ENCODE peak calls at places on chromosome 17, in five cellular contexts. One of them, this sample, is unnamed.

GRCh38 chr17:47952181-47953021 is 5.3 kb downstream of the PRR15L start:
- DNase-seq in osteocyte: no peak
- DNase-seq in heart left ventricle: no peak
- DNase-seq in cardiac muscle cell: no peak
- DNase-seq in mesothelial cell of epicardium: no peak
- DNase-seq in this sample: no peak

GRCh38 chr17:72171703-72172670 is 51.2 kb downstream of the SOX9 start:
- DNase-seq in cardiac muscle cell: no peak
- DNase-seq in mesothelial cell of epicardium: no peak
- DNase-seq in heart left ventricle: no peak
- DNase-seq in osteocyte: no peak
- DNase-seq in this sample: no peak

GRCh38 chr17:79658811-79659207 is 48.0 kb upstream of the RBFOX3 start:
- DNase-seq in cardiac muscle cell: peak
- DNase-seq in mesothelial cell of epicardium: peak
- DNase-seq in osteocyte: peak
- DNase-seq in heart left ventricle: no peak
- DNase-seq in this sample: peak

GRCh38 chr17:2892305-2892971 is 96.2 kb downstream of the RAP1GAP2 start:
- DNase-seq in cardiac muscle cell: peak
- DNase-seq in heart left ventricle: no peak
- DNase-seq in mesothelial cell of epicardium: no peak
- DNase-seq in osteocyte: no peak
- DNase-seq in this sample: no peak

GRCh38 chr17:45397796-45398195 is 34.9 kb downstream of the ARHGAP27 start:
- DNase-seq in cardiac muscle cell: no peak
- DNase-seq in mesothelial cell of epicardium: no peak
- DNase-seq in heart left ventricle: no peak
- DNase-seq in osteocyte: no peak
- DNase-seq in this sample: no peak

GRCh38 chr17:17024778-17025300 is 17.4 kb upstream of the MPRIP start:
- DNase-seq in osteocyte: no peak
- DNase-seq in cardiac muscle cell: peak
- DNase-seq in mesothelial cell of epicardium: no peak
- DNase-seq in heart left ventricle: no peak
- DNase-seq in this sample: no peak

GRCh38 chr17:16019347-16019746 is 19.7 kb downstream of the TTC19 start:
- DNase-seq in osteocyte: no peak
- DNase-seq in mesothelial cell of epicardium: no peak
- DNase-seq in cardiac muscle cell: no peak
- DNase-seq in heart left ventricle: no peak
- DNase-seq in this sample: no peak

GRCh38 chr17:61403846-61404701 is 4.4 kb downstream of the TBX2 start:
- DNase-seq in osteocyte: no peak
- DNase-seq in mesothelial cell of epicardium: no peak
- DNase-seq in cardiac muscle cell: no peak
- DNase-seq in heart left ventricle: peak
- DNase-seq in this sample: no peak

GRCh38 chr17:13346996-13347762 is 254.6 kb downstream of the HS3ST3A1 start:
- DNase-seq in osteocyte: no peak
- DNase-seq in heart left ventricle: no peak
- DNase-seq in mesothelial cell of epicardium: no peak
- DNase-seq in cardiac muscle cell: peak
- DNase-seq in this sample: no peak

GRCh38 chr17:42554250-42555121 is 1.8 kb downstream of the HSD17B1 start:
- DNase-seq in cardiac muscle cell: peak
- DNase-seq in heart left ventricle: peak
- DNase-seq in osteocyte: peak
- DNase-seq in mesothelial cell of epicardium: peak
- DNase-seq in this sample: peak
- TF ChIP-seq CTCF in cardiac muscle cell: no peak
- TF ChIP-seq CTCF in heart left ventricle: no peak
- TF ChIP-seq CTCF in osteocyte: no peak
- TF ChIP-seq CTCF in mesothelial cell of epicardium: no peak
- TF ChIP-seq CTCF in this sample: no peak

GRCh38 chr17:7484964-7485377 is 805 bp downstream of the POLR2A start:
- DNase-seq in cardiac muscle cell: no peak
- DNase-seq in mesothelial cell of epicardium: no peak
- DNase-seq in osteocyte: no peak
- DNase-seq in heart left ventricle: no peak
- DNase-seq in this sample: no peak
- TF ChIP-seq CTCF in cardiac muscle cell: peak
- TF ChIP-seq CTCF in mesothelial cell of epicardium: no peak
- TF ChIP-seq CTCF in osteocyte: no peak
- TF ChIP-seq CTCF in heart left ventricle: no peak
- TF ChIP-seq CTCF in this sample: no peak

DNA sequence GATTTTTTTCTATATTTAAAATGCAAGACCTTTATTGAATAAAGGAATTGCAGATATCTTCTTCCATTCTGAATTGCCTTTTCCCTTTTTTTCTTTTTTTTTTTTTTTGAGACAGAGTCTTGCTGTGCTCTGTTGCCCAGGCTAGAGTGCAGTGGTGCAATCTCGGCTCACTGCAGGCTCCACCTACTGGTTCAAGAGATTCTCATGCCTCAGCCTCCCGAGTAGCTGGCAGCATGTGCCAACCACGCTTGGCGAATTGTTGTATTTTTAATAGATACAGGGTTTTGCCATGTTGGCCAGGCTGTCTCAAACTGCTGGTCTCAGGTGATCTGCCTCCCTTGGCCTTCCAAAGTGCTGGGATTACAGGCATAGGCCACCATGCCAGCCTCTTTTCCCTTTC is 151.5 kb downstream of the CEP112 start:
- DNase-seq in cardiac muscle cell: no peak
- DNase-seq in mesothelial cell of epicardium: no peak
- DNase-seq in heart left ventricle: no peak
- DNase-seq in osteocyte: no peak
- DNase-seq in this sample: no peak
- TF ChIP-seq CTCF in cardiac muscle cell: peak
- TF ChIP-seq CTCF in mesothelial cell of epicardium: no peak
- TF ChIP-seq CTCF in heart left ventricle: no peak
- TF ChIP-seq CTCF in osteocyte: peak
- TF ChIP-seq CTCF in this sample: peak

DNA sequence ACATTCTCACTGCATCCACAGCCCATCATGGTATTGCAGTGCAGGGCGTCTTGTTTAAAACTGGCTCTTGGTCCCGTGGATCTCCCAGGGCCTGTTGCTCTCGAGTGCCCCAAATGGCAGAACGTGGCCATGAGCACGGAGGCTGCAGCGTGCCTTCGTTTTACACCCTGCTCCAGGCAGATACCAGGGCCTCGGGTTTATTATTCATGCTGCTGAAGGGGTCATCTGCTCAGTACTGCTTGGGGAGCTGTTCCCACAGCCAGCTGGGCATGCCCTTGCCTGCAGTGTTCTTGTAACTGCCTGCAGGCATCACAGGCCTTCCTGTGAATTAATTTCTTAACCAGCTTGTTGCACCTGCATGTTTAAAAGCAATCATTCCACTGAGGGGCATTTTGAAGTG is 129.7 kb upstream of the CHMP6 start:
- DNase-seq in cardiac muscle cell: peak
- DNase-seq in osteocyte: no peak
- DNase-seq in heart left ventricle: no peak
- DNase-seq in mesothelial cell of epicardium: no peak
- DNase-seq in this sample: peak
- TF ChIP-seq CTCF in cardiac muscle cell: peak
- TF ChIP-seq CTCF in osteocyte: peak
- TF ChIP-seq CTCF in heart left ventricle: peak
- TF ChIP-seq CTCF in mesothelial cell of epicardium: no peak
- TF ChIP-seq CTCF in this sample: peak

GRCh38 chr17:41580244-41580575 is 6.5 kb downstream of the KRT14 start:
- DNase-seq in cardiac muscle cell: no peak
- DNase-seq in heart left ventricle: no peak
- DNase-seq in osteocyte: no peak
- DNase-seq in mesothelial cell of epicardium: no peak
- DNase-seq in this sample: no peak

GRCh38 chr17:41581366-41582060 is 5.2 kb downstream of the KRT14 start:
- DNase-seq in osteocyte: no peak
- DNase-seq in heart left ventricle: no peak
- DNase-seq in mesothelial cell of epicardium: no peak
- DNase-seq in cardiac muscle cell: no peak
- DNase-seq in this sample: no peak

GRCh38 chr17:41580651-41581365 is 5.9 kb downstream of the KRT14 start:
- DNase-seq in osteocyte: no peak
- DNase-seq in cardiac muscle cell: no peak
- DNase-seq in heart left ventricle: no peak
- DNase-seq in mesothelial cell of epicardium: no peak
- DNase-seq in this sample: no peak

GRCh38 chr17:41585301-41585700 is 1.4 kb downstream of the KRT14 start:
- DNase-seq in heart left ventricle: no peak
- DNase-seq in cardiac muscle cell: no peak
- DNase-seq in osteocyte: no peak
- DNase-seq in mesothelial cell of epicardium: no peak
- DNase-seq in this sample: no peak

DNA sequence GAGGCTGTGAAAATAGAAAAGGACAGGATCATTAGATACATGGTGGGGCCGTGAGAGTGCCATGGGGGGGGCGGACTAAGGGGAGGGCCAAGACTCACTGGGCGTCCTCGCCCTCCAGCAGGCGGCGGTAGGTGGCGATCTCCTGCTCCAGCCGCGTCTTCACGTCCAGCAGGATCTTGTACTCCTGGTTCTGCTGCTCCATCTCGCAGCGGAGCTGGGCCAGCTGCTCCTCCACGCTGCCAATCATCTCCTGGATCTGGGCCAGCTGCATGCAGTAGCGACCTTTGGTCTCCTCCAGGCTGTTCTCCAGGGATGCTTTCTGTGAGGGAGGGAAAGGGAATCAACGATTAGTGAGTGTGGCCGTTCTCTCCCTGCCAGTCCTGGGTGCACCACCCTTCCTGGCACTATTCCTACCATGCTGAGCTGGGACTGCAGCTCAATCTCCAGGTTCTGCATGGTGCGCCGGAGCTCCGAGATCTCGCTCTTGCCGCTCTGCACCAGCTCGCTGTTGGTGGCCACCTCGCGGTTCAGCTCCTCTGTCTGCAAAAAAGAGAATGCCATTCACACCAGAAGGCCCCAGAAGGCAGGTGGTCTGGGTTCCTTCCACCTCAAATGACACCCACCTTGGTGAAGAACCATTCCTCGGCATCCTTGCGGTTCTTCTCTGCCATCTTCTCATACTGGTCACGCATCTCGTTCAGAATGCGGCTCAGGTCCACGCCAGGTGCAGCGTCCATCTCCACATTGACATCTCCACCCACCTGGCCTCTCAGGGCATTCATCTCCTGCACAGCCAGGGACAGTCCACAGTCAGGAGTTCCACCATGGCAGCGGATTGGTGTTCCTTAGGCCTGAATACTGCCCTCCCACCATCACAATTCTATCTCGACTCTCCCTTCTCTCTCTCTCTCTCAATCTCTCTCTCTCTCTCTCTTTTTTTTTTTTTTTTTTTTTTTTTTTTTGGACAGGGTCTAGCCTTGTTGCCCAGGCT is 3.3 kb downstream of the KRT14 start:
- DNase-seq in heart left ventricle: no peak
- DNase-seq in osteocyte: no peak
- DNase-seq in mesothelial cell of epicardium: no peak
- DNase-seq in cardiac muscle cell: no peak
- DNase-seq in this sample: no peak
- TF ChIP-seq CTCF in heart left ventricle: no peak
- TF ChIP-seq CTCF in osteocyte: no peak
- TF ChIP-seq CTCF in mesothelial cell of epicardium: no peak
- TF ChIP-seq CTCF in cardiac muscle cell: no peak
- TF ChIP-seq CTCF in this sample: no peak

GRCh38 chr17:14813649-14814048 is 451.5 kb downstream of the PMP22 start:
- DNase-seq in osteocyte: no peak
- DNase-seq in cardiac muscle cell: peak
- DNase-seq in mesothelial cell of epicardium: no peak
- DNase-seq in heart left ventricle: peak
- DNase-seq in this sample: no peak
- TF ChIP-seq CTCF in osteocyte: peak
- TF ChIP-seq CTCF in cardiac muscle cell: peak
- TF ChIP-seq CTCF in mesothelial cell of epicardium: peak
- TF ChIP-seq CTCF in heart left ventricle: no peak
- TF ChIP-seq CTCF in this sample: peak

This sample was measured in neural crest cell.